ENCODE peak calls at places on chromosome 2, in ten cellular contexts. A, B, M, U, T, P, D, K, J and Q are unnamed samples.
A peak's percentile ranks its signal among the peaks of the same experiment; 100 is the strongest.

GRCh38 chr2:235157746-235158482 is 206.1 kb downstream of the SH3BP4 start:
- DNase-seq in A (no peak), B (no peak), M (no peak), U (no peak), T (no peak), P (no peak), D (no peak), K (no peak), J (no peak), Q (no peak)

GRCh38 chr2:118310016-118310877 is 222.0 kb downstream of the INSIG2 start:
- DNase-seq in A (peak; percentile 71), B (no peak), M (peak; percentile 56), U (peak; percentile 61), T (peak; percentile 9), P (peak; percentile 40), D (no peak), K (peak; percentile 64), J (peak; percentile 47), Q (no peak)

GRCh38 chr2:18117592-18117991 is 239.1 kb downstream of the KCNS3 start:
- DNase-seq in A (peak; percentile 34), B (peak; percentile 30), M (peak; percentile 25), U (no peak), T (peak; percentile 87), P (peak; percentile 46), D (no peak), K (peak; percentile 14), J (peak; percentile 14), Q (no peak)

GRCh38 chr2:3025261-3025660 is 352.4 kb downstream of the EIPR1 start:
- DNase-seq in A (no peak), B (no peak), M (no peak), U (no peak), T (no peak), P (no peak), D (no peak), K (no peak), J (no peak), Q (no peak)

GRCh38 chr2:166926657-166927056 is 38.4 kb downstream of the XIRP2 start:
- DNase-seq in A (no peak), B (no peak), M (no peak), U (no peak), T (no peak), P (no peak), D (no peak), K (no peak), J (no peak), Q (no peak)

GRCh38 chr2:199747427-199747826 is 103.6 kb downstream of the FTCDNL1 start:
- DNase-seq in A (no peak), B (no peak), M (no peak), U (no peak), T (no peak), P (no peak), D (no peak), K (no peak), J (no peak), Q (peak; percentile 27)

GRCh38 chr2:222595573-222595972 is 60.3 kb downstream of the FARSB start:
- DNase-seq in A (no peak), B (no peak), M (no peak), U (no peak), T (no peak), P (no peak), D (no peak), K (no peak), J (no peak), Q (no peak)

GRCh38 chr2:223523541-223523940 is 78.6 kb downstream of the SCG2 start:
- DNase-seq in A (no peak), B (no peak), M (no peak), U (no peak), T (no peak), P (no peak), D (no peak), K (no peak), J (no peak), Q (no peak)

GRCh38 chr2:71460056-71460455 is 6.7 kb downstream of the DYSF start:
- DNase-seq in A (no peak), B (no peak), M (no peak), U (no peak), T (no peak), P (no peak), D (no peak), K (no peak), J (no peak), Q (no peak)

GRCh38 chr2:71459084-71459431 is 5.7 kb downstream of the DYSF start:
- DNase-seq in A (no peak), B (no peak), M (no peak), U (no peak), T (no peak), P (no peak), D (no peak), K (no peak), J (no peak), Q (no peak)

GRCh38 chr2:71461304-71461671 is 7.9 kb downstream of the DYSF start:
- DNase-seq in A (no peak), B (no peak), M (no peak), U (no peak), T (no peak), P (no peak), D (no peak), K (no peak), J (no peak), Q (no peak)

GRCh38 chr2:71462056-71462605 is 8.8 kb downstream of the DYSF start:
- DNase-seq in A (no peak), B (no peak), M (no peak), U (no peak), T (no peak), P (no peak), D (no peak), K (no peak), J (no peak), Q (no peak)

GRCh38 chr2:71460595-71461303 is 7.4 kb downstream of the DYSF start:
- DNase-seq in A (no peak), B (peak; percentile 15), M (no peak), U (no peak), T (peak; percentile 54), P (no peak), D (no peak), K (no peak), J (no peak), Q (no peak)
- TF ChIP-seq CTCF in A (peak; percentile 41), B (peak; percentile 83), M (no peak), U (no peak), T (peak; percentile 61), P (peak; percentile 59), D (peak; percentile 75), K (peak; percentile 14), J (peak; percentile 65), Q (peak; percentile 73)

GRCh38 chr2:215811003-215811402 is 202.3 kb downstream of the MREG start:
- DNase-seq in A (no peak), B (peak; percentile 33), M (no peak), U (no peak), T (no peak), P (no peak), D (no peak), K (no peak), J (no peak), Q (no peak)

GRCh38 chr2:215808194-215808593 is 205.2 kb downstream of the MREG start:
- DNase-seq in A (no peak), B (no peak), M (no peak), U (no peak), T (no peak), P (no peak), D (no peak), K (no peak), J (no peak), Q (no peak)

GRCh38 chr2:215805493-215805892 is 207.9 kb downstream of the MREG start:
- DNase-seq in A (no peak), B (no peak), M (no peak), U (no peak), T (no peak), P (no peak), D (no peak), K (no peak), J (no peak), Q (no peak)

GRCh38 chr2:215811409-215812355 is 201.7 kb downstream of the MREG start:
- DNase-seq in A (no peak), B (peak; percentile 86), M (peak; percentile 55), U (no peak), T (peak; percentile 24), P (no peak), D (no peak), K (peak; percentile 55), J (no peak), Q (no peak)

DNA sequence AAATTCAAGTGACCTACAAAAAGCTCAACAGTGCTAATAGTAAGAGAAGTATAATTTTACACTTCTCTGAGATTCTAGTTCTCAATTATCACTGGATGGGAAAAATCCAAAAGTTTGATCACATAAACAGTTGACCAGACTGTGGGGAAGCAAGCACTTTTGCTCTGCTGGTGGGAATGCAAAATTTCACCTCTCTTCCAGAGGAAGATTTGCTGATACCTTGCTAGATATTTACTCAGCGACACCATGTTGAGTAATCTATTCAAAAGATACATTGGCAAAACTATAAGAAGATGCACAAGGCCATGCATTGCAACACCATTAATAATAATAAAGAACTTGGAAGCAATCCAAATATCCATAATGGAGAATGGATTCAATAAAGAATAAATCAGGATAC is 204.4 kb downstream of the MREG start:
- DNase-seq in A (no peak), B (no peak), M (no peak), U (no peak), T (no peak), P (no peak), D (no peak), K (no peak), J (no peak), Q (no peak)
- TF ChIP-seq CTCF in A (no peak), B (no peak), M (no peak), U (no peak), T (no peak), P (no peak), D (peak; percentile 56), K (no peak), J (peak; percentile 45), Q (peak; percentile 8)

DNA sequence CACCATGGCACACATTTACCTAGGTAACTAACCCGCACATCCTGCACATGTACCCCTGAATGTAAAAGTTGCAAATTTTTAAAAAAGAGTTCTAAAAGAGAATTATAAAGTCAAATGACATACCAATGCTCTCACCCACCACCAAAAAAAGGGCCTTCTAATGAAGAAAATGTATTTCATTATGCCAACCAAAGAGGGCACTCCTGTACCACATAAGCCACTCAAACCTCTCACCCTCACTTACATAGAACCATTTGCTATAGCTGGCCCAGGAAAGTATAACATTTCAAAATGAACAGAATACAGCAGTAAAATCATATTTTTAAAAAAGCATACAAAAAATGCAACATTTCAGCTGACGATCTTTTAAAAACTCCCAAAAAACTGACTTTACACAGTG is 241.5 kb upstream of the PKDCC start:
- DNase-seq in A (no peak), B (no peak), M (no peak), U (no peak), T (no peak), P (no peak), D (no peak), K (no peak), J (no peak), Q (no peak)
- TF ChIP-seq CTCF in A (no peak), B (no peak), M (no peak), U (no peak), T (no peak), P (no peak), D (peak; percentile 15), K (no peak), J (no peak), Q (no peak)

GRCh38 chr2:159168707-159169106 is 117.8 kb downstream of the WDSUB1 start:
- DNase-seq in A (no peak), B (no peak), M (no peak), U (no peak), T (no peak), P (no peak), D (no peak), K (no peak), J (no peak), Q (no peak)
- TF ChIP-seq CTCF in A (no peak), B (no peak), M (no peak), U (no peak), T (peak; percentile 22), P (peak; percentile 18), D (peak; percentile 48), K (no peak), J (peak; percentile 33), Q (peak; percentile 46)